ENCODE peak calls at places on chromosomes 4 and X, in six cellular contexts. One of them, this sample, is unnamed.

GRCh38 chrX:48473718-48473990 is 2.3 kb upstream of the FTSJ1 start:
- DNase-seq in naive thymus-derived CD4-positive, alpha-beta T cell: no peak
- DNase-seq in AG10803: no peak
- DNase-seq in bronchial epithelial cell: no peak
- DNase-seq in renal cortical epithelial cell: no peak
- DNase-seq in iris pigment epithelial cell: no peak
- DNase-seq in this sample: no peak

GRCh38 chr4:151540728-151541437 is 131.9 kb downstream of the FHIP1A start:
- DNase-seq in AG10803: peak
- DNase-seq in bronchial epithelial cell: peak
- DNase-seq in naive thymus-derived CD4-positive, alpha-beta T cell: no peak
- DNase-seq in iris pigment epithelial cell: peak
- DNase-seq in renal cortical epithelial cell: peak
- DNase-seq in this sample: no peak

GRCh38 chr4:186144180-186144579 is 39.7 kb downstream of the FAM149A start:
- DNase-seq in renal cortical epithelial cell: peak
- DNase-seq in naive thymus-derived CD4-positive, alpha-beta T cell: no peak
- DNase-seq in iris pigment epithelial cell: peak
- DNase-seq in AG10803: peak
- DNase-seq in bronchial epithelial cell: peak
- DNase-seq in this sample: no peak

GRCh38 chrX:136387951-136388502 is 87.3 kb downstream of the ADGRG4 start:
- DNase-seq in AG10803: no peak
- DNase-seq in renal cortical epithelial cell: no peak
- DNase-seq in naive thymus-derived CD4-positive, alpha-beta T cell: no peak
- DNase-seq in iris pigment epithelial cell: no peak
- DNase-seq in bronchial epithelial cell: no peak
- DNase-seq in this sample: no peak

GRCh38 chr4:74631338-74631737 is 163.0 kb downstream of the BTC start:
- DNase-seq in renal cortical epithelial cell: peak
- DNase-seq in AG10803: no peak
- DNase-seq in bronchial epithelial cell: peak
- DNase-seq in iris pigment epithelial cell: peak
- DNase-seq in naive thymus-derived CD4-positive, alpha-beta T cell: no peak
- DNase-seq in this sample: no peak

GRCh38 chr4:102627831-102628523 is 126.8 kb downstream of the NFKB1 start:
- DNase-seq in iris pigment epithelial cell: peak
- DNase-seq in bronchial epithelial cell: peak
- DNase-seq in AG10803: no peak
- DNase-seq in renal cortical epithelial cell: peak
- DNase-seq in naive thymus-derived CD4-positive, alpha-beta T cell: no peak
- DNase-seq in this sample: no peak

GRCh38 chrX:4240541-4241194 is 527.2 kb upstream of the PRKX start:
- DNase-seq in naive thymus-derived CD4-positive, alpha-beta T cell: peak
- DNase-seq in bronchial epithelial cell: no peak
- DNase-seq in AG10803: no peak
- DNase-seq in renal cortical epithelial cell: no peak
- DNase-seq in iris pigment epithelial cell: no peak
- DNase-seq in this sample: no peak

GRCh38 chr4:126441173-126441810 is 1126.5 kb downstream of the FAT4 start:
- DNase-seq in bronchial epithelial cell: no peak
- DNase-seq in iris pigment epithelial cell: no peak
- DNase-seq in renal cortical epithelial cell: no peak
- DNase-seq in naive thymus-derived CD4-positive, alpha-beta T cell: no peak
- DNase-seq in AG10803: no peak
- DNase-seq in this sample: no peak

GRCh38 chr4:608236-608635 is 17.1 kb upstream of the PDE6B start:
- DNase-seq in iris pigment epithelial cell: no peak
- DNase-seq in AG10803: no peak
- DNase-seq in naive thymus-derived CD4-positive, alpha-beta T cell: no peak
- DNase-seq in renal cortical epithelial cell: no peak
- DNase-seq in bronchial epithelial cell: no peak
- DNase-seq in this sample: peak

GRCh38 chrX:11016728-11017127 is 94.4 kb upstream of the HCCS start:
- DNase-seq in naive thymus-derived CD4-positive, alpha-beta T cell: no peak
- DNase-seq in bronchial epithelial cell: no peak
- DNase-seq in iris pigment epithelial cell: no peak
- DNase-seq in AG10803: no peak
- DNase-seq in renal cortical epithelial cell: no peak
- DNase-seq in this sample: no peak

GRCh38 chr4:187632260-187633010 is 363.1 kb upstream of the ZFP42 start:
- DNase-seq in renal cortical epithelial cell: no peak
- DNase-seq in iris pigment epithelial cell: peak
- DNase-seq in naive thymus-derived CD4-positive, alpha-beta T cell: no peak
- DNase-seq in AG10803: no peak
- DNase-seq in bronchial epithelial cell: no peak
- DNase-seq in this sample: no peak

GRCh38 chr4:7121174-7121573 is 53.3 kb upstream of the GRPEL1 start:
- DNase-seq in renal cortical epithelial cell: no peak
- DNase-seq in iris pigment epithelial cell: no peak
- DNase-seq in AG10803: no peak
- DNase-seq in bronchial epithelial cell: no peak
- DNase-seq in naive thymus-derived CD4-positive, alpha-beta T cell: no peak
- DNase-seq in this sample: no peak

GRCh38 chrX:134460005-134460860 is at the start of gene HPRT1:
- DNase-seq in AG10803: peak
- DNase-seq in iris pigment epithelial cell: peak
- DNase-seq in renal cortical epithelial cell: peak
- DNase-seq in bronchial epithelial cell: peak
- DNase-seq in naive thymus-derived CD4-positive, alpha-beta T cell: peak
- DNase-seq in this sample: peak

GRCh38 chrX:40912166-40912565 is 173.1 kb upstream of the USP9X start:
- DNase-seq in naive thymus-derived CD4-positive, alpha-beta T cell: no peak
- DNase-seq in renal cortical epithelial cell: no peak
- DNase-seq in bronchial epithelial cell: no peak
- DNase-seq in iris pigment epithelial cell: no peak
- DNase-seq in AG10803: peak
- DNase-seq in this sample: no peak

GRCh38 chr4:966266-967112 is 6.9 kb downstream of the DGKQ start:
- DNase-seq in renal cortical epithelial cell: no peak
- DNase-seq in naive thymus-derived CD4-positive, alpha-beta T cell: no peak
- DNase-seq in AG10803: no peak
- DNase-seq in iris pigment epithelial cell: no peak
- DNase-seq in bronchial epithelial cell: no peak
- DNase-seq in this sample: peak

GRCh38 chr4:6703786-6704185 is 5.9 kb downstream of the MRFAP1L1 start:
- DNase-seq in iris pigment epithelial cell: peak
- DNase-seq in bronchial epithelial cell: no peak
- DNase-seq in renal cortical epithelial cell: peak
- DNase-seq in AG10803: peak
- DNase-seq in naive thymus-derived CD4-positive, alpha-beta T cell: no peak
- DNase-seq in this sample: no peak

GRCh38 chrX:9320940-9321339 is 143.9 kb upstream of the TBL1X start:
- DNase-seq in iris pigment epithelial cell: peak
- DNase-seq in AG10803: no peak
- DNase-seq in bronchial epithelial cell: peak
- DNase-seq in naive thymus-derived CD4-positive, alpha-beta T cell: no peak
- DNase-seq in renal cortical epithelial cell: no peak
- DNase-seq in this sample: no peak

GRCh38 chr4:53490965-53491622 is 100.2 kb downstream of the LNX1 start:
- DNase-seq in renal cortical epithelial cell: peak
- DNase-seq in naive thymus-derived CD4-positive, alpha-beta T cell: no peak
- DNase-seq in bronchial epithelial cell: peak
- DNase-seq in AG10803: peak
- DNase-seq in iris pigment epithelial cell: peak
- DNase-seq in this sample: no peak

GRCh38 chr4:147843162-147843561 is 111.3 kb downstream of the ARHGAP10 start:
- DNase-seq in naive thymus-derived CD4-positive, alpha-beta T cell: no peak
- DNase-seq in iris pigment epithelial cell: no peak
- DNase-seq in bronchial epithelial cell: peak
- DNase-seq in renal cortical epithelial cell: no peak
- DNase-seq in AG10803: no peak
- DNase-seq in this sample: no peak

GRCh38 chrX:2516612-2517011 is 15.8 kb upstream of the DHRSX start:
- DNase-seq in iris pigment epithelial cell: no peak
- DNase-seq in AG10803: no peak
- DNase-seq in naive thymus-derived CD4-positive, alpha-beta T cell: no peak
- DNase-seq in renal cortical epithelial cell: peak
- DNase-seq in bronchial epithelial cell: no peak
- DNase-seq in this sample: peak

GRCh38 chrX:80751456-80751855 is 58.2 kb downstream of the BRWD3 start:
- DNase-seq in naive thymus-derived CD4-positive, alpha-beta T cell: no peak
- DNase-seq in renal cortical epithelial cell: no peak
- DNase-seq in iris pigment epithelial cell: peak
- DNase-seq in AG10803: peak
- DNase-seq in bronchial epithelial cell: no peak
- DNase-seq in this sample: no peak

GRCh38 chr4:187436251-187436650 is 559.3 kb upstream of the ZFP42 start:
- DNase-seq in AG10803: no peak
- DNase-seq in iris pigment epithelial cell: no peak
- DNase-seq in naive thymus-derived CD4-positive, alpha-beta T cell: no peak
- DNase-seq in renal cortical epithelial cell: no peak
- DNase-seq in bronchial epithelial cell: no peak
- DNase-seq in this sample: no peak

GRCh38 chr4:22787753-22788389 is 95.1 kb downstream of the GBA3 start:
- DNase-seq in naive thymus-derived CD4-positive, alpha-beta T cell: no peak
- DNase-seq in bronchial epithelial cell: no peak
- DNase-seq in iris pigment epithelial cell: no peak
- DNase-seq in AG10803: no peak
- DNase-seq in renal cortical epithelial cell: peak
- DNase-seq in this sample: no peak

GRCh38 chr4:137076908-137077307 is 455.4 kb downstream of the PCDH18 start:
- DNase-seq in naive thymus-derived CD4-positive, alpha-beta T cell: no peak
- DNase-seq in iris pigment epithelial cell: no peak
- DNase-seq in renal cortical epithelial cell: no peak
- DNase-seq in bronchial epithelial cell: no peak
- DNase-seq in AG10803: no peak
- DNase-seq in this sample: peak

GRCh38 chrX:45479835-45480422 is 279.3 kb upstream of the DIPK2B start:
- DNase-seq in naive thymus-derived CD4-positive, alpha-beta T cell: no peak
- DNase-seq in iris pigment epithelial cell: peak
- DNase-seq in renal cortical epithelial cell: peak
- DNase-seq in AG10803: peak
- DNase-seq in bronchial epithelial cell: peak
- DNase-seq in this sample: no peak

GRCh38 chrX:132786217-132786616 is 172.2 kb downstream of the HS6ST2 start:
- DNase-seq in renal cortical epithelial cell: peak
- DNase-seq in bronchial epithelial cell: no peak
- DNase-seq in AG10803: no peak
- DNase-seq in naive thymus-derived CD4-positive, alpha-beta T cell: no peak
- DNase-seq in iris pigment epithelial cell: peak
- DNase-seq in this sample: no peak

GRCh38 chr4:17494258-17494657 is 17.6 kb downstream of the QDPR start:
- DNase-seq in AG10803: peak
- DNase-seq in naive thymus-derived CD4-positive, alpha-beta T cell: no peak
- DNase-seq in bronchial epithelial cell: peak
- DNase-seq in iris pigment epithelial cell: peak
- DNase-seq in renal cortical epithelial cell: peak
- DNase-seq in this sample: no peak

GRCh38 chrX:137290011-137290410 is 256.2 kb upstream of the GPR101 start:
- DNase-seq in naive thymus-derived CD4-positive, alpha-beta T cell: no peak
- DNase-seq in renal cortical epithelial cell: no peak
- DNase-seq in iris pigment epithelial cell: no peak
- DNase-seq in bronchial epithelial cell: no peak
- DNase-seq in AG10803: no peak
- DNase-seq in this sample: no peak

GRCh38 chr4:153079824-153080486 is 124.3 kb upstream of the TRIM2 start:
- DNase-seq in renal cortical epithelial cell: no peak
- DNase-seq in AG10803: no peak
- DNase-seq in bronchial epithelial cell: no peak
- DNase-seq in iris pigment epithelial cell: no peak
- DNase-seq in naive thymus-derived CD4-positive, alpha-beta T cell: no peak
- DNase-seq in this sample: no peak

GRCh38 chr4:16289872-16290554 is 63.7 kb upstream of the TAPT1 start:
- DNase-seq in renal cortical epithelial cell: peak
- DNase-seq in AG10803: peak
- DNase-seq in bronchial epithelial cell: peak
- DNase-seq in iris pigment epithelial cell: peak
- DNase-seq in naive thymus-derived CD4-positive, alpha-beta T cell: no peak
- DNase-seq in this sample: no peak

GRCh38 chr4:84678976-84679744 is 96.2 kb downstream of the CDS1 start:
- DNase-seq in AG10803: no peak
- DNase-seq in iris pigment epithelial cell: no peak
- DNase-seq in renal cortical epithelial cell: no peak
- DNase-seq in naive thymus-derived CD4-positive, alpha-beta T cell: no peak
- DNase-seq in bronchial epithelial cell: no peak
- DNase-seq in this sample: no peak

GRCh38 chr4:97493815-97494518 is 649.3 kb downstream of the STPG2 start:
- DNase-seq in iris pigment epithelial cell: no peak
- DNase-seq in bronchial epithelial cell: peak
- DNase-seq in renal cortical epithelial cell: peak
- DNase-seq in naive thymus-derived CD4-positive, alpha-beta T cell: no peak
- DNase-seq in AG10803: no peak
- DNase-seq in this sample: no peak

GRCh38 chr4:111406036-111406435 is 739.2 kb upstream of the FAM241A start:
- DNase-seq in bronchial epithelial cell: no peak
- DNase-seq in iris pigment epithelial cell: peak
- DNase-seq in AG10803: peak
- DNase-seq in renal cortical epithelial cell: no peak
- DNase-seq in naive thymus-derived CD4-positive, alpha-beta T cell: no peak
- DNase-seq in this sample: no peak

GRCh38 chr4:8334786-8335460 is 65.4 kb downstream of the HTRA3 start:
- DNase-seq in iris pigment epithelial cell: no peak
- DNase-seq in bronchial epithelial cell: no peak
- DNase-seq in renal cortical epithelial cell: peak
- DNase-seq in naive thymus-derived CD4-positive, alpha-beta T cell: no peak
- DNase-seq in AG10803: no peak
- DNase-seq in this sample: no peak

GRCh38 chrX:65862638-65863037 is 177.2 kb downstream of the VSIG4 start:
- DNase-seq in naive thymus-derived CD4-positive, alpha-beta T cell: peak
- DNase-seq in bronchial epithelial cell: no peak
- DNase-seq in renal cortical epithelial cell: no peak
- DNase-seq in iris pigment epithelial cell: no peak
- DNase-seq in AG10803: no peak
- DNase-seq in this sample: no peak

GRCh38 chr4:89723096-89723495 is 113.9 kb downstream of the SNCA start:
- DNase-seq in AG10803: no peak
- DNase-seq in naive thymus-derived CD4-positive, alpha-beta T cell: no peak
- DNase-seq in iris pigment epithelial cell: no peak
- DNase-seq in renal cortical epithelial cell: no peak
- DNase-seq in bronchial epithelial cell: no peak
- DNase-seq in this sample: no peak

GRCh38 chr4:43932448-43932847 is 516.2 kb downstream of the KCTD8 start:
- DNase-seq in naive thymus-derived CD4-positive, alpha-beta T cell: no peak
- DNase-seq in renal cortical epithelial cell: no peak
- DNase-seq in iris pigment epithelial cell: no peak
- DNase-seq in AG10803: no peak
- DNase-seq in bronchial epithelial cell: no peak
- DNase-seq in this sample: no peak